ENCODE peak calls at places on chromosomes 6 and 20, in eight cellular contexts. K is K562, E is breast epithelium, R is heart left ventricle, T is ovary, O is adrenal gland, Y is spleen, C is body of pancreas. B is an unnamed sample. For H3K4me1, the result is how much of the 10 kb centered on the place peaks cover.

GRCh38 chr20:37901667-37902503 is 1.0 kb upstream of the VSTM2L start:
- DNase-seq in K (peak), E (peak), R (no peak), T (no peak), O (peak), Y (no peak), C (no peak), B (peak)

GRCh38 chr6:43331876-43332275 is 23.2 kb upstream of the CRIP3 start:
- DNase-seq in K (no peak), E (no peak), R (no peak), T (no peak), O (no peak), Y (no peak), C (no peak), B (no peak)

GRCh38 chr6:15129872-15130271 is 116.0 kb upstream of the JARID2 start:
- DNase-seq in K (no peak), E (no peak), R (no peak), T (no peak), O (no peak), Y (no peak), C (no peak), B (no peak)

GRCh38 chr6:36245572-36246031 is 24.3 kb upstream of the PNPLA1 start:
- DNase-seq in K (peak), E (no peak), R (no peak), T (no peak), O (no peak), Y (no peak), C (peak), B (no peak)

GRCh38 chr6:158879180-158879579 is 60.0 kb upstream of the EZR start:
- DNase-seq in K (peak), E (no peak), R (no peak), T (no peak), O (no peak), Y (no peak), C (no peak), B (no peak)

GRCh38 chr6:31822038-31822821 is 5.3 kb upstream of the HSPA1B start:
- DNase-seq in K (peak), E (peak), R (peak), T (peak), O (peak), Y (peak), C (peak), B (peak)

GRCh38 chr20:63064310-63064709 is 57.5 kb upstream of the BHLHE23 start:
- DNase-seq in K (no peak), E (no peak), R (no peak), T (no peak), O (no peak), Y (peak), C (no peak), B (no peak)

GRCh38 chr6:87241304-87241703 is 81.1 kb upstream of the SMIM8 start:
- DNase-seq in K (no peak), E (no peak), R (no peak), T (no peak), O (no peak), Y (no peak), C (no peak), B (no peak)

GRCh38 chr6:158050955-158051354 is 69.3 kb downstream of the SYNJ2 start:
- DNase-seq in K (no peak), E (no peak), R (no peak), T (no peak), O (no peak), Y (no peak), C (no peak), B (no peak)

GRCh38 chr20:40010483-40010882 is 678.6 kb downstream of the MAFB start:
- DNase-seq in K (no peak), E (peak), R (no peak), T (no peak), O (no peak), Y (no peak), C (no peak), B (no peak)

GRCh38 chr6:122471107-122472021 is at the start of gene SERINC1:
- DNase-seq in K (peak), E (peak), R (peak), T (peak), O (peak), Y (peak), C (peak), B (peak)

GRCh38 chr6:30463651-30464618 is 25.4 kb upstream of the HLA-E start:
- DNase-seq in K (no peak), E (no peak), R (no peak), T (no peak), O (no peak), Y (peak), C (no peak), B (no peak)

GRCh38 chr6:68533339-68533795 is 101.7 kb upstream of the ADGRB3 start:
- DNase-seq in K (no peak), E (no peak), R (no peak), T (no peak), O (no peak), Y (peak), C (no peak), B (no peak)

GRCh38 chr6:167513763-167514162 is 188.9 kb downstream of the TTLL2 start:
- DNase-seq in K (no peak), E (no peak), R (no peak), T (no peak), O (no peak), Y (no peak), C (no peak), B (no peak)

GRCh38 chr6:878179-878578 is 185.2 kb upstream of the EXOC2 start:
- DNase-seq in K (no peak), E (no peak), R (no peak), T (no peak), O (no peak), Y (no peak), C (no peak), B (no peak)
- H3K4me1 ChIP-seq in K (under half), E (under half), R (under half), T (under half), O (under half), Y (under half), C (under half), B (under half)

GRCh38 chr6:3356824-3357420 is 98.2 kb downstream of the PSMG4 start:
- DNase-seq in K (no peak), E (no peak), R (no peak), T (no peak), O (no peak), Y (no peak), C (peak), B (no peak)
- H3K4me3 ChIP-seq in K (no peak), E (no peak), R (no peak), T (no peak), O (no peak), Y (peak), C (no peak), B (no peak)

GRCh38 chr20:50305636-50306477 is 115.2 kb downstream of the CEBPB start:
- DNase-seq in K (no peak), E (no peak), R (no peak), T (peak), O (peak), Y (peak), C (no peak), B (peak)
- TF ChIP-seq POLR2A in K (no peak), E (peak), R (no peak), T (no peak), O (peak), Y (no peak), C (no peak), B (no peak)

GRCh38 chr20:45339084-45339483 is 9.1 kb downstream of the SDC4 start:
- DNase-seq in K (peak), E (no peak), R (no peak), T (no peak), O (no peak), Y (no peak), C (no peak), B (no peak)
- H3K4me1 ChIP-seq in K (half or more), E (under half), R (half or more), T (under half), O (half or more), Y (under half), C (half or more), B (under half)

GRCh38 chr6:56693246-56693607 is 50.5 kb upstream of the DST start:
- DNase-seq in K (no peak), E (peak), R (peak), T (peak), O (peak), Y (peak), C (peak), B (peak)
- H3K4me3 ChIP-seq in K (no peak), E (peak), R (peak), T (peak), O (no peak), Y (no peak), C (no peak), B (no peak)

GRCh38 chr20:47334022-47334551 is 22.4 kb downstream of the ZMYND8 start:
- DNase-seq in K (no peak), E (no peak), R (no peak), T (no peak), O (no peak), Y (no peak), C (no peak), B (no peak)
- TF ChIP-seq POLR2A in K (no peak), E (no peak), R (no peak), T (no peak), O (peak), Y (no peak), C (no peak), B (no peak)

GRCh38 chr6:11273406-11274065 is 41.1 kb upstream of the NEDD9 start:
- DNase-seq in K (no peak), E (no peak), R (no peak), T (no peak), O (no peak), Y (no peak), C (no peak), B (no peak)
- H3K4me1 ChIP-seq in K (under half), E (under half), R (under half), T (under half), O (under half), Y (under half), C (half or more), B (under half)

GRCh38 chr6:139762587-139763031 is 388.2 kb upstream of the CITED2 start:
- DNase-seq in K (peak), E (no peak), R (no peak), T (no peak), O (no peak), Y (no peak), C (no peak), B (no peak)
- H3K4me3 ChIP-seq in K (no peak), E (no peak), R (no peak), T (no peak), O (no peak), Y (no peak), C (no peak), B (no peak)

B was measured in uterus.